ENCODE peak calls at places on chromosome 17, in seven cellular contexts. Q is hippocampal formation, V is AG04450, O is DMS153, U is sigmoid colon, Z is body of pancreas, K is NCI-H1417. J is an unnamed sample.

GRCh38 chr17:5468075-5468473 is 708 bp downstream of the DHX33 start:
- DNase-seq in K (peak), Z (no peak), V (no peak), Q (no peak), U (no peak), O (no peak), J (no peak)

GRCh38 chr17:67245694-67246397 is 850 bp upstream of the HELZ start:
- DNase-seq in Z (peak), K (peak), O (no peak), Q (no peak), V (no peak), U (no peak), J (no peak)

GRCh38 chr17:36128411-36128978 is 24.9 kb downstream of the CCL4 start:
- DNase-seq in Q (no peak), Z (no peak), O (no peak), V (no peak), K (no peak), U (no peak), J (no peak)

GRCh38 chr17:11880714-11881113 is 116.6 kb downstream of the ZNF18 start:
- DNase-seq in V (no peak), Z (no peak), Q (no peak), K (no peak), O (peak), U (no peak), J (no peak)

GRCh38 chr17:42163113-42163512 is 8.3 kb upstream of the RAB5C start:
- DNase-seq in V (no peak), K (no peak), Z (no peak), U (no peak), O (no peak), Q (no peak), J (no peak)

GRCh38 chr17:9226130-9226793 is 205.0 kb downstream of the NTN1 start:
- DNase-seq in V (no peak), O (no peak), Z (no peak), U (peak), K (no peak), Q (no peak), J (no peak)

GRCh38 chr17:8055851-8056231 is 17.0 kb downstream of the ALOX15B start:
- DNase-seq in O (no peak), K (no peak), Z (no peak), U (peak), V (no peak), Q (no peak), J (no peak)

GRCh38 chr17:9924735-9925191 is 19.7 kb upstream of the RCVRN start:
- DNase-seq in Q (no peak), K (peak), V (peak), U (no peak), Z (peak), O (peak), J (peak)

GRCh38 chr17:44010966-44011647 is 3.7 kb downstream of the TMEM101 start:
- DNase-seq in V (peak), Q (no peak), U (no peak), K (no peak), Z (no peak), O (no peak), J (no peak)

GRCh38 chr17:71260366-71260765 is 860.5 kb upstream of the SOX9 start:
- DNase-seq in O (no peak), U (no peak), V (no peak), Q (no peak), Z (no peak), K (peak), J (no peak)

GRCh38 chr17:45775148-45775547 is 9.0 kb upstream of the CRHR1 start:
- DNase-seq in O (peak), K (peak), Z (peak), V (no peak), Q (no peak), U (no peak), J (no peak)

GRCh38 chr17:65268832-65269231 is 131.7 kb downstream of the RGS9 start:
- DNase-seq in U (no peak), V (no peak), O (no peak), K (no peak), Q (no peak), Z (no peak), J (no peak)